ENCODE peak calls at places on chromosomes 5 and 9, in six cellular contexts. One of them, this sample, is unnamed.

GRCh38 chr5:95520176-95520575 is 34.6 kb downstream of the SKIC3 start:
- DNase-seq in H9: no peak
- DNase-seq in mesenchymal stem cell: no peak
- DNase-seq in H1: no peak
- DNase-seq in trophoblast cell: no peak
- DNase-seq in IMR-90: no peak
- DNase-seq in this sample: no peak

GRCh38 chr9:131503626-131504465 is 1.1 kb downstream of the POMT1 start:
- DNase-seq in H9: peak; percentile 49
- DNase-seq in mesenchymal stem cell: peak; percentile 62
- DNase-seq in H1: peak; percentile 63
- DNase-seq in trophoblast cell: peak; percentile 16
- DNase-seq in IMR-90: peak; percentile 49
- DNase-seq in this sample: no peak

GRCh38 chr5:41223962-41224361 is 10.6 kb upstream of the C6 start:
- DNase-seq in H9: no peak
- DNase-seq in mesenchymal stem cell: no peak
- DNase-seq in H1: no peak
- DNase-seq in trophoblast cell: no peak
- DNase-seq in IMR-90: no peak
- DNase-seq in this sample: no peak

GRCh38 chr5:150219142-150219541 is 29.3 kb downstream of the SLC6A7 start:
- DNase-seq in H9: no peak
- DNase-seq in mesenchymal stem cell: no peak
- DNase-seq in H1: no peak
- DNase-seq in trophoblast cell: no peak
- DNase-seq in IMR-90: peak; percentile 12
- DNase-seq in this sample: no peak

GRCh38 chr9:85610074-85610855 is 131.5 kb downstream of the AGTPBP1 start:
- DNase-seq in H9: no peak
- DNase-seq in mesenchymal stem cell: peak; percentile 81
- DNase-seq in H1: no peak
- DNase-seq in trophoblast cell: peak; percentile 24
- DNase-seq in IMR-90: peak; percentile 82
- DNase-seq in this sample: peak; percentile 66

GRCh38 chr5:87308024-87308423 is 40.3 kb downstream of the RASA1 start:
- DNase-seq in H9: no peak
- DNase-seq in mesenchymal stem cell: no peak
- DNase-seq in H1: no peak
- DNase-seq in trophoblast cell: no peak
- DNase-seq in IMR-90: no peak
- DNase-seq in this sample: no peak

GRCh38 chr5:32572778-32573480 is 12.4 kb upstream of the SUB1 start:
- DNase-seq in H9: no peak
- DNase-seq in mesenchymal stem cell: no peak
- DNase-seq in H1: no peak
- DNase-seq in trophoblast cell: no peak
- DNase-seq in IMR-90: no peak
- DNase-seq in this sample: no peak

GRCh38 chr5:141758316-141758965 is 76.4 kb upstream of the ARAP3 start:
- DNase-seq in H9: peak; percentile 52
- DNase-seq in mesenchymal stem cell: no peak
- DNase-seq in H1: no peak
- DNase-seq in trophoblast cell: no peak
- DNase-seq in IMR-90: no peak
- DNase-seq in this sample: peak; percentile 47

GRCh38 chr9:99360026-99360425 is 137.9 kb downstream of the SEC61B start:
- DNase-seq in H9: no peak
- DNase-seq in mesenchymal stem cell: no peak
- DNase-seq in H1: no peak
- DNase-seq in trophoblast cell: no peak
- DNase-seq in IMR-90: no peak
- DNase-seq in this sample: no peak

GRCh38 chr9:36401179-36401740 is 1.2 kb upstream of the RNF38 start:
- DNase-seq in H9: peak; percentile 83
- DNase-seq in mesenchymal stem cell: peak; percentile 79
- DNase-seq in H1: no peak
- DNase-seq in trophoblast cell: peak; percentile 69
- DNase-seq in IMR-90: peak; percentile 61
- DNase-seq in this sample: no peak

GRCh38 chr5:138663009-138663408 is 87.8 kb upstream of the HSPA9 start:
- DNase-seq in H9: no peak
- DNase-seq in mesenchymal stem cell: no peak
- DNase-seq in H1: no peak
- DNase-seq in trophoblast cell: no peak
- DNase-seq in IMR-90: no peak
- DNase-seq in this sample: no peak

GRCh38 chr5:66904189-66904588 is 292.4 kb downstream of the CD180 start:
- DNase-seq in H9: no peak
- DNase-seq in mesenchymal stem cell: no peak
- DNase-seq in H1: no peak
- DNase-seq in trophoblast cell: no peak
- DNase-seq in IMR-90: no peak
- DNase-seq in this sample: no peak

GRCh38 chr9:121774715-121775613 is 123.5 kb downstream of the DAB2IP start:
- DNase-seq in H9: no peak
- DNase-seq in mesenchymal stem cell: no peak
- DNase-seq in H1: no peak
- DNase-seq in trophoblast cell: no peak
- DNase-seq in IMR-90: no peak
- DNase-seq in this sample: no peak

GRCh38 chr9:37026085-37026935 is 7.8 kb downstream of the PAX5 start:
- DNase-seq in H9: peak; percentile 56
- DNase-seq in mesenchymal stem cell: no peak
- DNase-seq in H1: peak; percentile 77
- DNase-seq in trophoblast cell: no peak
- DNase-seq in IMR-90: no peak
- DNase-seq in this sample: no peak

GRCh38 chr5:172479034-172479783 is 24.9 kb upstream of the SH3PXD2B start:
- DNase-seq in H9: peak; percentile 88
- DNase-seq in mesenchymal stem cell: peak; percentile 91
- DNase-seq in H1: peak; percentile 78
- DNase-seq in trophoblast cell: peak; percentile 84
- DNase-seq in IMR-90: peak; percentile 88
- DNase-seq in this sample: peak; percentile 84

GRCh38 chr5:135233477-135233876 is 165.6 kb downstream of the MACROH2A1 start:
- DNase-seq in H9: no peak
- DNase-seq in mesenchymal stem cell: no peak
- DNase-seq in H1: no peak
- DNase-seq in trophoblast cell: no peak
- DNase-seq in IMR-90: no peak
- DNase-seq in this sample: no peak

GRCh38 chr9:122821278-122821952 is 7.0 kb downstream of the PDCL start:
- DNase-seq in H9: no peak
- DNase-seq in mesenchymal stem cell: peak; percentile 62
- DNase-seq in H1: no peak
- DNase-seq in trophoblast cell: no peak
- DNase-seq in IMR-90: peak; percentile 62
- DNase-seq in this sample: no peak

GRCh38 chr9:38362912-38363588 is 29.5 kb upstream of the ALDH1B1 start:
- DNase-seq in H9: no peak
- DNase-seq in mesenchymal stem cell: peak; percentile 74
- DNase-seq in H1: no peak
- DNase-seq in trophoblast cell: peak; percentile 23
- DNase-seq in IMR-90: peak; percentile 85
- DNase-seq in this sample: peak; percentile 52

GRCh38 chr5:29649321-29649720 is 1544.2 kb upstream of the CDH6 start:
- DNase-seq in H9: no peak
- DNase-seq in mesenchymal stem cell: no peak
- DNase-seq in H1: no peak
- DNase-seq in trophoblast cell: no peak
- DNase-seq in IMR-90: no peak
- DNase-seq in this sample: no peak

GRCh38 chr5:32909207-32909606 is 198.1 kb downstream of the NPR3 start:
- DNase-seq in H9: no peak
- DNase-seq in mesenchymal stem cell: peak; percentile 26
- DNase-seq in H1: no peak
- DNase-seq in trophoblast cell: no peak
- DNase-seq in IMR-90: peak; percentile 63
- DNase-seq in this sample: no peak

GRCh38 chr9:133204993-133205336 is 4.1 kb downstream of the OBP2B start:
- DNase-seq in H9: no peak
- DNase-seq in mesenchymal stem cell: no peak
- DNase-seq in H1: no peak
- DNase-seq in trophoblast cell: no peak
- DNase-seq in IMR-90: no peak
- DNase-seq in this sample: no peak

GRCh38 chr9:133202688-133203453 is 6.2 kb downstream of the OBP2B start:
- DNase-seq in H9: no peak
- DNase-seq in mesenchymal stem cell: no peak
- DNase-seq in H1: no peak
- DNase-seq in trophoblast cell: no peak
- DNase-seq in IMR-90: no peak
- DNase-seq in this sample: no peak

GRCh38 chr9:133202145-133202513 is 6.9 kb downstream of the OBP2B start:
- DNase-seq in H9: no peak
- DNase-seq in mesenchymal stem cell: no peak
- DNase-seq in H1: no peak
- DNase-seq in trophoblast cell: no peak
- DNase-seq in IMR-90: no peak
- DNase-seq in this sample: no peak

GRCh38 chr9:133204335-133204992 is 4.6 kb downstream of the OBP2B start:
- DNase-seq in H9: peak; percentile 20
- DNase-seq in mesenchymal stem cell: no peak
- DNase-seq in H1: no peak
- DNase-seq in trophoblast cell: no peak
- DNase-seq in IMR-90: no peak
- DNase-seq in this sample: no peak

GRCh38 chr9:133203506-133204075 is 5.5 kb downstream of the OBP2B start:
- DNase-seq in H9: no peak
- DNase-seq in mesenchymal stem cell: no peak
- DNase-seq in H1: no peak
- DNase-seq in trophoblast cell: no peak
- DNase-seq in IMR-90: no peak
- DNase-seq in this sample: no peak
- H4K91ac ChIP-seq in H9: no peak overlapping the region
- H4K91ac ChIP-seq in mesenchymal stem cell: no peak overlapping the region
- H4K91ac ChIP-seq in H1: no peak overlapping the region
- H4K91ac ChIP-seq in trophoblast cell: no peak overlapping the region
- H4K91ac ChIP-seq in IMR-90: no peak overlapping the region
- H4K91ac ChIP-seq in this sample: no peak overlapping the region

GRCh38 chr5:140157032-140157781 is 17.8 kb upstream of the CYSTM1 start:
- DNase-seq in H9: peak; percentile 90
- DNase-seq in mesenchymal stem cell: peak; percentile 83
- DNase-seq in H1: peak; percentile 96
- DNase-seq in trophoblast cell: peak; percentile 75
- DNase-seq in IMR-90: peak; percentile 73
- DNase-seq in this sample: peak; percentile 84

GRCh38 chr5:140159014-140159927 is 15.7 kb upstream of the CYSTM1 start:
- DNase-seq in H9: no peak
- DNase-seq in mesenchymal stem cell: no peak
- DNase-seq in H1: no peak
- DNase-seq in trophoblast cell: no peak
- DNase-seq in IMR-90: no peak
- DNase-seq in this sample: no peak

GRCh38 chr5:140162781-140163180 is 12.2 kb upstream of the CYSTM1 start:
- DNase-seq in H9: no peak
- DNase-seq in mesenchymal stem cell: no peak
- DNase-seq in H1: no peak
- DNase-seq in trophoblast cell: no peak
- DNase-seq in IMR-90: no peak
- DNase-seq in this sample: no peak

GRCh38 chr5:140162275-140162674 is 12.7 kb upstream of the CYSTM1 start:
- DNase-seq in H9: no peak
- DNase-seq in mesenchymal stem cell: no peak
- DNase-seq in H1: no peak
- DNase-seq in trophoblast cell: no peak
- DNase-seq in IMR-90: no peak
- DNase-seq in this sample: no peak

DNA sequence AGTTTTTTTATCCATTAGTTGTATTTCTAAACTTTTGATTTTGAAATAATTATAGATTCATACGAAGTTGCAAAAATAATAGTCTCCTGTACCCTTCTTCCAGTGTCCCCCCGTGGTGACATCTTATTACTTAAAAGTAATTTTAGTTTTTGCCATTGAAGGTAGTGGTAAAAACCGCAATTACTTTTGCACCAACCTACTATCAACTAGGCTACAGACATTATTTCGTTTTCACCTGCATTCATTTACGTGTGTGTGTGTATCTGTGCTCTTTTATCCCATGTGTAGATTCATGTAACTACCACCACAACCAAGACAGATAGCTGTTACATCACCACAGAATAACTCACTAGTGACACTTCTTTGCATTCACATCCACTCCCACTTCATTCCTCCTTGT is 14.6 kb upstream of the CYSTM1 start:
- DNase-seq in H9: no peak
- DNase-seq in mesenchymal stem cell: no peak
- DNase-seq in H1: no peak
- DNase-seq in trophoblast cell: no peak
- DNase-seq in IMR-90: no peak
- DNase-seq in this sample: no peak
- H3K4ac ChIP-seq in H9: no peak overlapping the region
- H3K4ac ChIP-seq in mesenchymal stem cell: no peak overlapping the region
- H3K4ac ChIP-seq in H1: no peak overlapping the region
- H3K4ac ChIP-seq in trophoblast cell: no peak overlapping the region
- H3K4ac ChIP-seq in IMR-90: no peak overlapping the region
- H3K4ac ChIP-seq in this sample: no peak overlapping the region

GRCh38 chr5:30676223-30676840 is 517.2 kb upstream of the CDH6 start:
- DNase-seq in H9: no peak
- DNase-seq in mesenchymal stem cell: no peak
- DNase-seq in H1: no peak
- DNase-seq in trophoblast cell: no peak
- DNase-seq in IMR-90: no peak
- DNase-seq in this sample: no peak
- H4K91ac ChIP-seq in H9: no peak overlapping the region
- H4K91ac ChIP-seq in mesenchymal stem cell: no peak overlapping the region
- H4K91ac ChIP-seq in H1: no peak overlapping the region
- H4K91ac ChIP-seq in trophoblast cell: no peak overlapping the region
- H4K91ac ChIP-seq in IMR-90: no peak overlapping the region
- H4K91ac ChIP-seq in this sample: no peak overlapping the region

DNA sequence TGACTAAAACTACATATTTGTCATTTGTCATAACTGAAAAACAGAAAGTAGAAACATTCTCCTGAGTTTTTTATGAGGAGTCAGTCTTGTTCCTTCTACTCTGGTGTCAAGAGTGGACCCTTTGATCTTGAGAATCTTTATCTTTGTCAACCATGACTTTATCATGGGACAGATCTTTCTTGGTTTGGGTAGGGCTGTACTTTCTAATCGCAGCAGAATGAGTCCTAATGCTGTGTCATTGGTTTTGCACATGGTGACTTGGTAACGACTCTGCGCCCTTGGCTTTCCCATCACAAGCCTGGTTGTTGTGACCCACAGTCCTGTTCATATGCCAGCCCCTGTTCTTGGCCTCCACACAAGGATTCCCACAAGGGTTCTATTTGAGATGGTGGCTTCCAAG is 45.6 kb downstream of the AOPEP start:
- DNase-seq in H9: no peak
- DNase-seq in mesenchymal stem cell: no peak
- DNase-seq in H1: no peak
- DNase-seq in trophoblast cell: no peak
- DNase-seq in IMR-90: no peak
- DNase-seq in this sample: no peak
- H3K4ac ChIP-seq in H9: no peak overlapping the region
- H3K4ac ChIP-seq in mesenchymal stem cell: no peak overlapping the region
- H3K4ac ChIP-seq in H1: no peak overlapping the region
- H3K4ac ChIP-seq in trophoblast cell: no peak overlapping the region
- H3K4ac ChIP-seq in IMR-90: no peak overlapping the region
- H3K4ac ChIP-seq in this sample: no peak overlapping the region